ENCODE peak calls at places on chromosomes 12 and 14, in ten cellular contexts. R is NCI-H1694, V is iris pigment epithelial cell, K is AG04449, L is substantia nigra, M is cardiac fibroblast, Y is activated T-cell treated with anti-CD3 and anti-CD28 coated beads for 1 hour, I is NCI-H524 treated with DMSO at 0.1 percent for 48 hours, X is HCT116, Z is NAMALWA. O is an unnamed sample.

GRCh38 chr14:54564071-54564798 is 2.7 kb upstream of the SAMD4A start:
- DNase-seq in M (peak), I (peak), K (no peak), X (no peak), L (no peak), V (no peak), Y (no peak), Z (peak), R (peak), O (no peak)

GRCh38 chr12:19382111-19382526 is 57.2 kb upstream of the AEBP2 start:
- DNase-seq in V (peak), I (no peak), M (peak), Z (no peak), K (peak), L (no peak), Y (peak), X (no peak), R (no peak), O (no peak)

GRCh38 chr14:96084796-96085195 is 45.6 kb downstream of the C14orf132 start:
- DNase-seq in I (peak), R (no peak), Z (no peak), V (no peak), K (no peak), X (no peak), Y (no peak), L (no peak), M (no peak), O (no peak)

GRCh38 chr12:40892528-40892927 is 200.3 kb downstream of the CNTN1 start:
- DNase-seq in Z (no peak), Y (no peak), X (no peak), V (no peak), M (no peak), I (no peak), K (no peak), R (no peak), L (no peak), O (no peak)

GRCh38 chr12:43057561-43057960 is 468.0 kb upstream of the PRICKLE1 start:
- DNase-seq in V (peak), K (no peak), I (no peak), M (peak), X (no peak), R (no peak), Z (no peak), L (no peak), Y (no peak), O (no peak)

GRCh38 chr12:4172999-4173398 is 100.6 kb upstream of the CCND2 start:
- DNase-seq in V (peak), M (no peak), X (no peak), Y (no peak), I (no peak), Z (no peak), L (no peak), R (no peak), K (peak), O (no peak)

GRCh38 chr14:89654998-89655397 is 238.0 kb upstream of the FOXN3 start:
- DNase-seq in L (no peak), X (no peak), V (no peak), I (no peak), Y (no peak), R (no peak), M (no peak), K (no peak), Z (no peak), O (no peak)

GRCh38 chr12:112163471-112164325 is 38.3 kb downstream of the TRAFD1 start:
- DNase-seq in L (no peak), I (no peak), K (no peak), X (no peak), Y (no peak), Z (no peak), V (no peak), R (no peak), M (no peak), O (no peak)

GRCh38 chr14:89918721-89919120 is 35.8 kb downstream of the EFCAB11 start:
- DNase-seq in X (no peak), K (no peak), I (no peak), L (no peak), R (no peak), V (no peak), M (no peak), Y (no peak), Z (no peak), O (no peak)

GRCh38 chr14:59189281-59189821 is 884 bp downstream of the DAAM1 start:
- DNase-seq in M (peak), Z (peak), L (no peak), I (no peak), Y (peak), V (peak), K (no peak), R (no peak), X (no peak), O (peak)

GRCh38 chr12:115088328-115088994 is 404.5 kb upstream of the TBX3 start:
- DNase-seq in V (no peak), R (no peak), M (peak), I (no peak), K (no peak), Y (no peak), Z (no peak), L (no peak), X (no peak), O (no peak)

GRCh38 chr14:73763396-73763795 is 49.2 kb upstream of the PNMA1 start:
- DNase-seq in K (no peak), X (no peak), I (no peak), Y (no peak), M (no peak), Z (no peak), L (no peak), R (no peak), V (no peak), O (no peak)

GRCh38 chr12:56389215-56389850 is 26.7 kb upstream of the APOF start:
- DNase-seq in I (no peak), V (no peak), M (no peak), X (no peak), L (no peak), Y (no peak), Z (no peak), K (no peak), R (no peak), O (no peak)

GRCh38 chr12:131271724-131272123 is 318.0 kb downstream of the ADGRD1 start:
- DNase-seq in V (no peak), L (no peak), X (no peak), Y (no peak), M (no peak), Z (no peak), R (no peak), I (no peak), K (no peak), O (no peak)

GRCh38 chr14:103408491-103409155 is 23.4 kb downstream of the MARK3 start:
- DNase-seq in M (peak), L (no peak), I (no peak), Z (no peak), K (no peak), R (no peak), X (no peak), V (peak), Y (no peak), O (no peak)

GRCh38 chr12:6140646-6141045 is 16.2 kb upstream of the VWF start:
- DNase-seq in Y (no peak), V (no peak), Z (no peak), R (no peak), I (no peak), K (no peak), X (no peak), L (no peak), M (no peak), O (no peak)

GRCh38 chr12:127284021-127284420 is 982.9 kb upstream of the TMEM132C start:
- DNase-seq in K (no peak), M (peak), R (no peak), V (peak), I (no peak), L (no peak), Y (no peak), X (no peak), Z (no peak), O (no peak)

GRCh38 chr12:51683763-51684357 is 92.8 kb downstream of the SCN8A start:
- DNase-seq in R (no peak), Z (no peak), V (peak), L (no peak), X (no peak), Y (no peak), K (no peak), I (no peak), M (peak), O (no peak)

GRCh38 chr12:11650697-11651281 is 1.3 kb downstream of the ETV6 start:
- DNase-seq in X (no peak), K (no peak), Z (peak), Y (no peak), R (peak), V (peak), I (no peak), L (no peak), M (peak), O (no peak)

GRCh38 chr14:50025776-50026175 is 90.6 kb downstream of the VCPKMT start:
- DNase-seq in K (no peak), X (no peak), I (peak), L (no peak), V (peak), Z (no peak), R (peak), Y (no peak), M (no peak), O (no peak)

GRCh38 chr12:79769189-79769859 is 78.6 kb upstream of the PAWR start:
- DNase-seq in L (no peak), R (no peak), X (no peak), I (no peak), V (no peak), Y (no peak), M (no peak), K (no peak), Z (no peak), O (no peak)

GRCh38 chr12:100672075-100672592 is 98.7 kb downstream of the GAS2L3 start:
- DNase-seq in V (no peak), R (no peak), Z (peak), K (no peak), L (no peak), Y (peak), I (no peak), M (no peak), X (no peak), O (no peak)

GRCh38 chr12:93847517-93848452 is 170.6 kb downstream of the CRADD start:
- DNase-seq in Z (peak), I (no peak), M (peak), R (no peak), V (peak), K (no peak), L (no peak), Y (no peak), X (no peak), O (no peak)

GRCh38 chr14:73753887-73754880 is 40.0 kb upstream of the PNMA1 start:
- DNase-seq in K (no peak), X (no peak), Z (peak), Y (no peak), I (no peak), R (no peak), L (peak), V (no peak), M (no peak), O (no peak)

O was measured in effector CD8-positive, alpha-beta T cell.